ENCODE peak calls at places on chromosomes 3 and 15, in ten cellular contexts. Y is AG09309, B is neuronal stem cell, U is cardiac muscle cell, J is transverse colon, H is uterus, A is psoas muscle, Q is fibroblast of villous mesenchyme, G is tibial nerve, T is GM12865. W is an unnamed sample.

GRCh38 chr15:38217181-38217580 is 35.5 kb upstream of the SPRED1 start:
- DNase-seq in Y (no peak), B (no peak), U (no peak), J (no peak), H (no peak), A (no peak), Q (peak; percentile 88), G (no peak), T (peak; percentile 9), W (peak; percentile 52)

GRCh38 chr3:174951023-174951422 is 91.9 kb downstream of the NAALADL2 start:
- DNase-seq in Y (no peak), B (no peak), U (no peak), J (no peak), H (no peak), A (no peak), Q (peak; percentile 40), G (no peak), T (no peak), W (peak; percentile 42)

GRCh38 chr3:75886971-75887526 is 101.7 kb upstream of the ZNF717 start:
- DNase-seq in Y (no peak), B (no peak), U (no peak), J (no peak), H (no peak), A (no peak), Q (no peak), G (no peak), T (no peak), W (no peak)

GRCh38 chr3:120460862-120461261 is 10.1 kb upstream of the FSTL1 start:
- DNase-seq in Y (no peak), B (no peak), U (no peak), J (no peak), H (no peak), A (no peak), Q (no peak), G (no peak), T (no peak), W (no peak)

GRCh38 chr3:197942956-197943556 is 6.9 kb upstream of the RPL35A start:
- DNase-seq in Y (no peak), B (no peak), U (peak; percentile 37), J (no peak), H (no peak), A (no peak), Q (peak; percentile 55), G (peak; percentile 21), T (peak; percentile 67), W (no peak)

GRCh38 chr3:38315488-38316230 is 30.9 kb upstream of the XYLB start:
- DNase-seq in Y (no peak), B (no peak), U (no peak), J (no peak), H (no peak), A (no peak), Q (no peak), G (no peak), T (no peak), W (no peak)

GRCh38 chr3:194203482-194204035 is 67.6 kb downstream of the HES1 start:
- DNase-seq in Y (no peak), B (no peak), U (no peak), J (no peak), H (no peak), A (no peak), Q (no peak), G (no peak), T (peak; percentile 17), W (no peak)

GRCh38 chr15:60758961-60759729 is 280.2 kb upstream of the ICE2 start:
- DNase-seq in Y (peak; percentile 86), B (no peak), U (no peak), J (no peak), H (no peak), A (no peak), Q (peak; percentile 89), G (no peak), T (no peak), W (no peak)

GRCh38 chr3:46504780-46505179 is 7.0 kb downstream of the RTP3 start:
- DNase-seq in Y (no peak), B (no peak), U (no peak), J (no peak), H (no peak), A (no peak), Q (no peak), G (no peak), T (peak; percentile 45), W (no peak)

GRCh38 chr15:70451861-70452653 is 311.3 kb downstream of the UACA start:
- DNase-seq in Y (no peak), B (no peak), U (peak; percentile 22), J (peak; percentile 47), H (no peak), A (no peak), Q (no peak), G (no peak), T (no peak), W (no peak)

GRCh38 chr15:52163321-52164190 is 27.6 kb downstream of the GNB5 start:
- DNase-seq in Y (no peak), B (no peak), U (peak; percentile 44), J (no peak), H (no peak), A (no peak), Q (no peak), G (no peak), T (peak; percentile 29), W (no peak)

DNA sequence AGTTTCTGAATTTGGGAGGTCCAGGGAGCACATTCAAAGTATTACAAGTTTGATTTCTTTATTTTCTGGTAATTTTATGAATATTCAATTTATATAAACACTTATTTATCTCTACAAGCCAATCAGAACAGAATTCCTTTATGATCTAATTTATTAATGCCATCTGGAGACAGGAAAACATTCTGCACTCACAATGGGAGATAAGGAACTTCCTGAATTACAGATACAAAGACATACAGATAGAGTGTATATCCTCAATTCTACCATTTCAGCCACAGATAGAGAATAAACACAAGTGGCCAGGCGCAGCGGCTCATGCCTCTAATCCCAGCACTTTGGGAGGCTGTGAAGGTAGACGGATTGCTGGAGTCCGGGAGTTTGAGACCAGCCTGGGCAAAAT is 86.0 kb downstream of the IQCH start:
- DNase-seq in Y (no peak), B (no peak), U (no peak), J (no peak), H (no peak), A (no peak), Q (no peak), G (no peak), T (no peak), W (no peak)
- H3K4me3 ChIP-seq in Y (no peak overlapping the region), B (no peak overlapping the region), U (no peak overlapping the region), J (no peak overlapping the region), H (no peak overlapping the region), A (no peak overlapping the region), Q (no peak overlapping the region), G (no peak overlapping the region), T (no peak overlapping the region), W (no peak overlapping the region)

DNA sequence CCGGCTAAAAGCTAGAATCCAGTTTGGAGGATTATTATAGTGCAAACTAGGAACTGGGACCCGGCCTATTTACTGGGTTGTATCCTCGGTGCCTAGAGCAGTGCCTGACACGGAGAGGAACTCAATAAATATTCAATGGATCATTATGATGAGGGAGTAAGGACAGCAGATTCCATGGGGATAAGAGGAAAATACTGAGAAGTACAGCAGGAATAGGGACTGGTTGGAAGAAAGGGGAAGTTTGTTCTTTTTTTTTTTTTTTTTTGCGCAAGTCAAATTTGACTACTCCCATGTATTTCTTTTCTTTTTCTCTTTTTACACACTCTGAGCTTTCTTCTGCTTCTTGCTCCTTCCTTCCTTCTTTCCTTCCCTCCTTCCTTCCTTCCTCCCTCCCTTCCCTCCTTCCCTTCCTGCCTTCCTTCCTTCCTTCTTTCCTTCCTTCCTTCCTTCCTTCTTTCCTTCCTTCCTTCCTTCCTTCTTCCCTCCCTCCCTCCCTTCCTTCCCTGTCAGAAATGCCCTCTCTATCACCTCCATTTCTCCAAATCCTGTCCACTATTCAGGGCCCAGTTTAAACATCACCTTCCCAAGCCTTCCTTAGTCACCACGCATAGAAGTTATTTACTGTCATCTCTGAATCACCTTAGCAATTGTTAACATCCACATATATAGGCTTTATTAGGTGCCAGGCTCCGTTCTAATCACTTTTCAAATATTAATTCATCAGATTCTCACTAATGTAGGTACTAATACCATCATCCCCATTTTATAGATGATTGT is 903 bp upstream of the MAGEF1 start:
- DNase-seq in Y (no peak), B (no peak), U (no peak), J (no peak), H (no peak), A (no peak), Q (no peak), G (no peak), T (no peak), W (no peak)
- H3K4me3 ChIP-seq in Y (peak overlapping the region; percentile 95), B (peak overlapping the region; percentile 67), U (peak overlapping the region; percentile 78), J (no peak overlapping the region), H (peak overlapping the region; percentile 94), A (peak overlapping the region; percentile 89), Q (peak overlapping the region; percentile 80), G (peak overlapping the region; percentile 65), T (peak overlapping the region; percentile 77), W (peak overlapping the region; percentile 87)

GRCh38 chr3:171476532-171477102 is 16.4 kb upstream of the TNIK start:
- DNase-seq in Y (no peak), B (no peak), U (no peak), J (no peak), H (no peak), A (no peak), Q (no peak), G (no peak), T (no peak), W (no peak)
- H3K4me3 ChIP-seq in Y (no peak overlapping the region), B (no peak overlapping the region), U (no peak overlapping the region), J (no peak overlapping the region), H (no peak overlapping the region), A (no peak overlapping the region), Q (no peak overlapping the region), G (no peak overlapping the region), T (no peak overlapping the region), W (no peak overlapping the region)

GRCh38 chr3:9602620-9603019 is 46.7 kb upstream of the MTMR14 start:
- DNase-seq in Y (no peak), B (no peak), U (no peak), J (no peak), H (no peak), A (no peak), Q (no peak), G (no peak), T (no peak), W (no peak)
- H3K4me3 ChIP-seq in Y (no peak overlapping the region), B (no peak overlapping the region), U (no peak overlapping the region), J (no peak overlapping the region), H (no peak overlapping the region), A (no peak overlapping the region), Q (no peak overlapping the region), G (no peak overlapping the region), T (no peak overlapping the region), W (no peak overlapping the region)

DNA sequence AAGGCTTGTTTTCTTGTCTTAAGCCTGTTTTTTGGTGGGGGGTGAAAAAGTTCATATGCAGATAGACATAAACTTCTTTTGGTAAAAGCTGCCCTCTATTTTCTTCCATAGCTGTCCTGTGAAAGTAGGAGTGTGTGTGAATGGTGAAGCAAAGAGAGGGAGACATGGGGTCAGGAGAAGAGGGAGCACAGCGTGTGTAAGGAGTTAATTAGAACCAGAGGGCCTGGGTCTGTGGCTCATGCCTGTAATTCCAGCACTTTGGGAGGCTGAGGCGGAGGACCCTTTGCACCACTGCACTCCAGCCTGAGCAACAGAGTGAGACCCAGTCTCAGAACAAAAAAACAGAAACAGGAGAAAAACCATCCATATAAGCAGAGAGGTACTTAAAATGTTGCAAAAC is 16.2 kb upstream of the CCNL1 start:
- DNase-seq in Y (no peak), B (no peak), U (no peak), J (no peak), H (no peak), A (no peak), Q (peak; percentile 57), G (no peak), T (no peak), W (no peak)
- H3K4me3 ChIP-seq in Y (peak overlapping the region; percentile 41), B (peak overlapping the region; percentile 59), U (peak overlapping the region; percentile 65), J (peak overlapping the region; percentile 23), H (peak overlapping the region; percentile 68), A (peak overlapping the region; percentile 73), Q (peak overlapping the region; percentile 84), G (peak overlapping the region; percentile 46), T (peak overlapping the region; percentile 74), W (peak overlapping the region; percentile 55)

W was measured in kidney epithelial cell.